ENCODE peak calls at places on chromosomes 4 and X, in seven cellular contexts. B is DND-41, F is endothelial cell of umbilical vein, D is keratinocyte, Q is fibroblast of lung, S is hepatocyte, Z is GM23248. X is an unnamed sample.

GRCh38 chrX:10615931-10616780 is 4.2 kb downstream of the MID1 start:
- DNase-seq in F (peak; percentile 66), Z (peak; percentile 53), D (no peak), Q (peak; percentile 73), B (peak; percentile 9), S (peak; percentile 61), X (no peak)

GRCh38 chr4:158538176-158538575 is 16.5 kb downstream of the RXFP1 start:
- DNase-seq in S (no peak), D (no peak), B (no peak), F (no peak), Z (peak; percentile 87), Q (no peak), X (no peak)

GRCh38 chrX:44785652-44786051 is 58.2 kb upstream of the DUSP21 start:
- DNase-seq in S (no peak), Z (peak; percentile 93), F (no peak), D (peak; percentile 17), B (no peak), Q (peak; percentile 71), X (no peak)

GRCh38 chrX:79366888-79367749 is at the start of gene ITM2A:
- DNase-seq in F (peak; percentile 0), S (peak; percentile 35), Q (no peak), Z (no peak), B (no peak), D (no peak), X (no peak)

GRCh38 chr4:142566780-142567179 is 279.3 kb downstream of the INPP4B start:
- DNase-seq in B (no peak), Q (no peak), S (no peak), F (no peak), D (no peak), Z (no peak), X (no peak)

GRCh38 chr4:85776579-85776978 is 301.6 kb downstream of the ARHGAP24 start:
- DNase-seq in Q (no peak), D (peak; percentile 7), B (no peak), Z (peak; percentile 72), S (no peak), F (peak; percentile 89), X (peak; percentile 63)

GRCh38 chr4:17173300-17173699 is 274.9 kb upstream of the LDB2 start:
- DNase-seq in D (no peak), Z (no peak), S (no peak), B (no peak), Q (no peak), F (no peak), X (no peak)

GRCh38 chr4:54091637-54092404 is 8.1 kb upstream of the GSX2 start:
- DNase-seq in F (peak; percentile 81), B (peak; percentile 77), D (peak; percentile 38), Q (peak; percentile 75), S (peak; percentile 84), Z (peak; percentile 85), X (no peak)

GRCh38 chr4:17276821-17277220 is 235.1 kb downstream of the QDPR start:
- DNase-seq in D (no peak), F (peak; percentile 30), Q (peak; percentile 32), B (no peak), S (no peak), Z (peak; percentile 59), X (no peak)

GRCh38 chr4:86032476-86033022 is 327.3 kb downstream of the MAPK10 start:
- DNase-seq in B (no peak), Z (peak; percentile 93), S (peak; percentile 63), D (peak; percentile 36), F (no peak), Q (peak; percentile 79), X (peak; percentile 12)

GRCh38 chrX:134624046-134624430 is 34.2 kb downstream of the PLAC1 start:
- DNase-seq in Q (no peak), S (no peak), D (no peak), F (no peak), B (no peak), Z (peak; percentile 14), X (no peak)

GRCh38 chr4:1246901-1247810 is 1.8 kb downstream of the CTBP1 start:
- DNase-seq in B (peak; percentile 39), Z (peak; percentile 65), F (no peak), D (no peak), Q (no peak), S (peak; percentile 55), X (no peak)

GRCh38 chrX:149903889-149904748 is 23.1 kb downstream of the MAGEA8 start:
- DNase-seq in Q (peak; percentile 9), D (no peak), F (peak; percentile 1), Z (peak; percentile 33), B (no peak), S (peak; percentile 19), X (no peak)

GRCh38 chr4:88244821-88245579 is 39.4 kb downstream of the PPM1K start:
- DNase-seq in D (no peak), S (no peak), F (no peak), Q (no peak), B (peak; percentile 78), Z (no peak), X (no peak)

GRCh38 chr4:143362392-143363046 is 25.8 kb downstream of the GAB1 start:
- DNase-seq in F (no peak), D (no peak), S (no peak), B (no peak), Q (no peak), Z (no peak), X (no peak)

GRCh38 chr4:169098054-169098896 is 88.2 kb upstream of the CBR4 start:
- DNase-seq in S (no peak), Z (peak; percentile 36), D (no peak), F (peak; percentile 91), B (no peak), Q (no peak), X (no peak)

GRCh38 chr4:32962100-32962499 is 2241.9 kb downstream of the PCDH7 start:
- DNase-seq in Z (no peak), F (no peak), S (no peak), Q (no peak), B (no peak), D (no peak), X (no peak)

GRCh38 chr4:35556387-35556786 is 687.9 kb downstream of the ARAP2 start:
- DNase-seq in F (no peak), D (no peak), S (no peak), Z (no peak), B (no peak), Q (no peak), X (no peak)

GRCh38 chr4:26491449-26492170 is 1.3 kb upstream of the CCKAR start:
- DNase-seq in S (no peak), D (no peak), Q (no peak), B (no peak), Z (no peak), F (no peak), X (no peak)

GRCh38 chr4:73867783-73868182 is 1.4 kb upstream of the CXCL1 start:
- DNase-seq in Z (no peak), Q (no peak), D (peak; percentile 57), B (no peak), F (no peak), S (peak; percentile 37), X (no peak)

GRCh38 chr4:56828784-56829535 is 7.5 kb upstream of the SPINK2 start:
- DNase-seq in B (no peak), Q (peak; percentile 14), S (no peak), F (no peak), D (no peak), Z (peak; percentile 4), X (no peak)
- TF ChIP-seq EZH2 in B (no peak), Q (no peak), S (no peak), F (no peak), D (no peak), Z (no peak), X (no peak)

DNA sequence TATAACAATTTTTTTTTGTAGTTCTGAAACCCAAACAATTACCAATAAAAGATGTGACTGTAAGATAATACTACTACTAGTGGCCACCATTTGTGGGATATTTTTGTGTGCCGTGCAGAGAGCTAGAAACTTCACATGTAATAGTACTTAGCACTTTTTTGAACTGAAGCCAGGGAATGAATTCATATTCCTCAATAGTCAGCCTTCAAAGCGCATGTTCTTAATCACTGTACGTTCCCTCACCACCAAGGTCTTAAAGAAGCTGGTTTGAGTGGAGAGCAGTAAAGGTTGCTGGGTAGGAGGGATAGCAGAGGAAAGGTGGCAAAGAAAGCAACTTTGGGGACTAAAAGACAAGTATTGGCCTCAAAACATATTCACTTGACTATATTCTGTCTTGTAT is 9.6 kb upstream of the RUFY3 start:
- DNase-seq in B (no peak), Q (no peak), Z (peak; percentile 41), F (no peak), S (no peak), D (no peak), X (no peak)
- H3K4me2 ChIP-seq in B (no peak overlapping the region), Q (no peak overlapping the region), Z (no peak overlapping the region), F (no peak overlapping the region), S (no peak overlapping the region), D (no peak overlapping the region), X (no peak overlapping the region)

DNA sequence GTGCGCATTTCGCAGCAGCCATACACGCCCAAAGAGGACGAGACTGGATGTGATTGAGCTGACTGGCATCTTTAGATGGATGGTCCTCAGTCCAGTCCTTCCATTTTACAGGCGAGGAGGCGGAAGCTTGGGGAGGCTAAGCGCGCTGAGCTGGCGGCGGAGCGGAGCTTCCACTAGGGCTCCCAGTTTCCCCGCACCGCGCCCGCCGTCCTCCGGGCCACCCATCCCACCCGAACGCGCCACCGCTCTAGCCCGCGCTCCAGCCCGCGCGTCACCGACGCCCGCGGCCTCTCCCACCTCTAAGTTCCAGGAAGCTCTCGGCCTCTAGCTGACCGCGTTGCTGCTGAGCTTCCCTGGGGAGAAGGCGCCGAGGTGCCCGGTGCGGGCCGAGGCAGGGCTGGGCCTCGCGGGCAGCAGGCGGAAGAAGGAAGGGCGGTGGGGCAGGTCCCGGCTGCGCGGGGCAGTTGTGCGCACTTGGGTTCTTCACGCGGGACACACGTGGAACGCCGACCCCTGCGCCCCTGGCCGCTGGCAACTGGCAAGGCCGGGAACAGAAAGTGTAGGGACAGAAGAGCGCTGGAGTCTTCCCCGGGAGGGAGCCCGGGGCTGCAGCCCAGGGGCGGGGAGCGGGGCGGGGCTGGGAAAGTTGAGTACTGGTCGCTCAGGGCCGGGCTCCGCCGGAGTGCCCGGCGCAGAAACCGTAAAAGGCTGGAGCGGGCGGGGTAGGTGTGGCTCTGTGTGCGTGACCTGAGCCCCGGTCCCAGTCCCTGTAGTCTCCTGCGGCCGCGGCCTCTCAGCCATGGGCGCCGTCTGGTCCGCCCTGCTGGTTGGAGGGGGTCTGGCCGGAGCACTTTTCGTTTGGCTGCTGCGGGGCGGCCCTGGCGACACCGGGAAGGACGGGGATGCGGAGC is at the start of gene STBD1:
- DNase-seq in Q (peak; percentile 61), Z (peak; percentile 83), F (peak; percentile 57), B (no peak), S (peak; percentile 91), D (no peak), X (peak; percentile 54)
- TF ChIP-seq EZH2 in Q (no peak), Z (no peak), F (no peak), B (no peak), S (no peak), D (no peak), X (no peak)

DNA sequence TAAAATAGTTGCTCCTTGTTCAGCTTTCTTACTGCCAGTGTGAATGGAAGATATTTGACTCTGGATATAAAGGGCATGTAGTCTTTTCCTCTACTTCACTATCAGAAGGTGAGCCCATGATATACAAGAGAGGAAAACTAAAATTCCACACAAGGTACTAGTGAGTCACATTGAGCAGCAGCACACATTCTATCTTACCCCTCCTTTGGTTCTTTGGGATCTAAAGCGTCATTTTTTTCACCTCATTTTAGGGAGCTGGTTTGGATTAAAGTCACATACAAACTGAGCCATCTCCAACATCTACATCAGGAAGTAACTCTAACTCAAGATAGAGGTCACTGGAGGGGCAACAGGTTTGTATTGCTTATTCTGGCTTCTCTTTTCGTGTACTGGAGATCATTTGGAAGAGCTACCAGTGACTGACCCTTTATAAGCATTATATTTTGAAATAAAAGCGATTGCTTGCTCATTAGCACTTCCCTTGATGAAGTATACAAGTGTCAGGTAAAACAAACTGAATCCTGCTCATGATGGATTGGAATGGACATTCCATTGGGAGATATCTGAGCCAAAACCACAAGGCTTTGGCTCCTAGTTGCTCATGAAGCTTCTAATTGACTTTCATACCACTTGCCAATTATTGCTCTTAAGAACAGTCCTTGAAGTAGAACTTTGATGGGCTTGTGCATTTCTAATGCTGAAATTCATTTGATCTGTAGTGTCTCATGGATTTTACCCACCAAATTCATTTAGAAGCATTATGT is 124.1 kb downstream of the SPCS3 start:
- DNase-seq in Q (peak; percentile 39), F (no peak), B (no peak), Z (peak; percentile 44), S (no peak), D (no peak), X (no peak)
- H3K4me2 ChIP-seq in Q (peak overlapping the region; percentile 63), F (no peak overlapping the region), B (no peak overlapping the region), Z (peak overlapping the region; percentile 59), S (no peak overlapping the region), D (peak overlapping the region; percentile 52), X (no peak overlapping the region)

X was measured in PC-9.